ENCODE peak calls at places on chromosome 21, in eight cellular contexts. X, R, E, Q, O, V, W and G are unnamed samples.

GRCh38 chr21:45469273-45470086 is 64.5 kb downstream of the COL18A1 start:
- DNase-seq in X (no peak), W (no peak), O (no peak), R (no peak), E (peak), V (peak), Q (no peak), G (no peak)

GRCh38 chr21:44304846-44305245 is 5.0 kb downstream of the PFKL start:
- DNase-seq in W (no peak), Q (no peak), O (peak), E (peak), X (no peak), R (peak), V (peak), G (peak)

GRCh38 chr21:44532165-44532564 is 7.8 kb downstream of the KRTAP10-1 start:
- DNase-seq in Q (no peak), O (no peak), V (no peak), W (no peak), E (no peak), R (no peak), X (no peak), G (no peak)

GRCh38 chr21:34845521-34846213 is 176.9 kb downstream of the CLIC6 start:
- DNase-seq in O (no peak), E (no peak), Q (no peak), V (no peak), X (peak), W (no peak), R (peak), G (peak)

GRCh38 chr21:44927587-44928461 is 7.1 kb upstream of the ITGB2 start:
- DNase-seq in X (peak), Q (no peak), W (no peak), E (no peak), R (peak), O (peak), V (no peak), G (peak)

GRCh38 chr21:20971296-20971921 is 26.8 kb upstream of the NCAM2 start:
- DNase-seq in E (peak), V (peak), X (peak), W (no peak), Q (no peak), O (no peak), R (peak), G (peak)

GRCh38 chr21:33441489-33442477 is 38.0 kb downstream of the TMEM50B start:
- DNase-seq in V (no peak), W (peak), X (peak), R (peak), Q (no peak), E (no peak), O (no peak), G (peak)

GRCh38 chr21:44987301-44987885 is 47.6 kb downstream of the SLX9 start:
- DNase-seq in Q (no peak), R (no peak), X (no peak), V (no peak), E (no peak), W (no peak), O (no peak), G (no peak)

GRCh38 chr21:15397258-15397657 is 332.5 kb upstream of the NRIP1 start:
- DNase-seq in V (no peak), X (no peak), Q (no peak), O (no peak), R (no peak), W (no peak), E (no peak), G (no peak)

GRCh38 chr21:40143822-40144525 is 276.7 kb downstream of the PCP4 start:
- DNase-seq in R (peak), V (peak), E (peak), W (no peak), Q (no peak), O (no peak), X (peak), G (peak)

GRCh38 chr21:15138475-15138874 is 73.7 kb upstream of the NRIP1 start:
- DNase-seq in X (no peak), E (peak), R (no peak), O (no peak), V (no peak), W (no peak), Q (no peak), G (no peak)

GRCh38 chr21:16407403-16408279 is 677.9 kb downstream of the USP25 start:
- DNase-seq in V (no peak), X (peak), Q (no peak), W (no peak), E (no peak), R (peak), O (no peak), G (no peak)

GRCh38 chr21:33789697-33790096 is 125.9 kb downstream of the ATP5PO start:
- DNase-seq in O (no peak), E (no peak), R (no peak), W (no peak), X (no peak), Q (no peak), V (no peak), G (no peak)

GRCh38 chr21:44953628-44954021 is 13.8 kb downstream of the SLX9 start:
- DNase-seq in R (no peak), V (no peak), X (no peak), O (no peak), W (no peak), E (no peak), Q (no peak), G (no peak)

GRCh38 chr21:36171741-36172331 is 15.2 kb downstream of the DOP1B start:
- DNase-seq in E (no peak), Q (no peak), V (no peak), X (no peak), O (no peak), R (no peak), W (no peak), G (no peak)

GRCh38 chr21:45282283-45283018 is 5.2 kb downstream of the POFUT2 start:
- DNase-seq in E (no peak), Q (no peak), V (no peak), W (peak), R (no peak), X (no peak), O (no peak), G (no peak)

GRCh38 chr21:35840197-35840799 is 220.0 kb downstream of the SETD4 start:
- DNase-seq in Q (no peak), O (peak), E (peak), W (peak), R (peak), V (peak), X (peak), G (peak)

GRCh38 chr21:45629046-45629981 is 14.2 kb upstream of the PCBP3 start:
- DNase-seq in X (no peak), Q (no peak), V (no peak), R (no peak), E (no peak), W (no peak), O (no peak), G (no peak)

GRCh38 chr21:44368711-44369446 is 15.5 kb downstream of the TRPM2 start:
- DNase-seq in W (no peak), E (peak), O (no peak), V (no peak), Q (no peak), R (no peak), X (no peak), G (no peak)

GRCh38 chr21:43902441-43902840 is 37.4 kb downstream of the AGPAT3 start:
- DNase-seq in O (no peak), Q (no peak), V (no peak), E (no peak), W (no peak), R (no peak), X (no peak), G (no peak)

GRCh38 chr21:43983860-43984420 is 28.2 kb upstream of the TRAPPC10 start:
- DNase-seq in W (no peak), O (no peak), R (no peak), V (no peak), Q (no peak), E (no peak), X (no peak), G (no peak)

GRCh38 chr21:43697758-43698643 is 20.9 kb upstream of the PDXK start:
- DNase-seq in X (peak), V (no peak), W (no peak), R (peak), Q (no peak), E (no peak), O (no peak), G (no peak)

GRCh38 chr21:22536511-22536910 is 1538.3 kb downstream of the NCAM2 start:
- DNase-seq in E (no peak), V (no peak), W (no peak), X (no peak), R (peak), O (no peak), Q (no peak), G (no peak)

GRCh38 chr21:41112740-41113692 is 54.9 kb upstream of the BACE2 start:
- DNase-seq in R (peak), Q (no peak), V (no peak), E (peak), X (peak), W (peak), O (no peak), G (peak)

GRCh38 chr21:40620386-40621145 is 226.4 kb downstream of the DSCAM start:
- DNase-seq in Q (no peak), W (no peak), V (no peak), O (no peak), X (no peak), E (no peak), R (no peak), G (no peak)

GRCh38 chr21:44444286-44444931 is 10.9 kb upstream of the LRRC3 start:
- DNase-seq in O (no peak), Q (no peak), E (peak), W (no peak), R (no peak), V (peak), X (no peak), G (no peak)

GRCh38 chr21:35508389-35508888 is 459.3 kb upstream of the RUNX1 start:
- DNase-seq in R (peak), V (peak), O (no peak), W (peak), X (peak), E (peak), Q (no peak), G (peak)

GRCh38 chr21:45592208-45592619 is 50.0 kb upstream of the SLC19A1 start:
- DNase-seq in V (no peak), W (no peak), Q (no peak), X (no peak), O (peak), R (no peak), E (no peak), G (peak)

GRCh38 chr21:29053011-29053553 is 20.4 kb downstream of the CCT8 start:
- DNase-seq in O (no peak), X (no peak), W (no peak), V (no peak), R (no peak), Q (no peak), E (no peak), G (no peak)

GRCh38 chr21:33642896-33643657 is 776 bp downstream of the ITSN1 start:
- DNase-seq in R (no peak), V (peak), O (no peak), E (peak), Q (no peak), W (peak), X (peak), G (peak)

GRCh38 chr21:40339050-40339449 is 471.8 kb downstream of the PCP4 start:
- DNase-seq in W (no peak), R (no peak), Q (no peak), O (no peak), X (no peak), V (no peak), E (no peak), G (no peak)

GRCh38 chr21:27704567-27705166 is 737.8 kb upstream of the ADAMTS5 start:
- DNase-seq in R (no peak), O (no peak), X (peak), W (no peak), V (no peak), E (no peak), Q (no peak), G (no peak)

GRCh38 chr21:45326169-45326833 is 38.6 kb upstream of the POFUT2 start:
- DNase-seq in W (no peak), Q (no peak), R (no peak), V (peak), X (peak), E (no peak), O (no peak), G (peak)

GRCh38 chr21:20998886-20999285 is 677 bp downstream of the NCAM2 start:
- DNase-seq in V (no peak), W (no peak), O (no peak), R (no peak), E (no peak), X (no peak), Q (no peak), G (no peak)

GRCh38 chr21:14064296-14064645 is 146.5 kb downstream of the LIPI start:
- DNase-seq in Q (no peak), W (no peak), V (no peak), X (no peak), E (no peak), O (no peak), R (no peak), G (no peak)

GRCh38 chr21:35529141-35529863 is 480.2 kb upstream of the RUNX1 start:
- DNase-seq in O (no peak), V (no peak), X (no peak), Q (no peak), W (no peak), E (no peak), R (peak), G (peak)

GRCh38 chr21:45818904-45819285 is 162.7 kb upstream of the COL6A1 start:
- DNase-seq in Q (no peak), W (no peak), R (peak), E (no peak), O (peak), V (no peak), X (peak), G (peak)

GRCh38 chr21:16519656-16520055 is 789.9 kb downstream of the USP25 start:
- DNase-seq in X (no peak), Q (no peak), E (no peak), O (no peak), W (no peak), R (no peak), V (no peak), G (no peak)

DNA sequence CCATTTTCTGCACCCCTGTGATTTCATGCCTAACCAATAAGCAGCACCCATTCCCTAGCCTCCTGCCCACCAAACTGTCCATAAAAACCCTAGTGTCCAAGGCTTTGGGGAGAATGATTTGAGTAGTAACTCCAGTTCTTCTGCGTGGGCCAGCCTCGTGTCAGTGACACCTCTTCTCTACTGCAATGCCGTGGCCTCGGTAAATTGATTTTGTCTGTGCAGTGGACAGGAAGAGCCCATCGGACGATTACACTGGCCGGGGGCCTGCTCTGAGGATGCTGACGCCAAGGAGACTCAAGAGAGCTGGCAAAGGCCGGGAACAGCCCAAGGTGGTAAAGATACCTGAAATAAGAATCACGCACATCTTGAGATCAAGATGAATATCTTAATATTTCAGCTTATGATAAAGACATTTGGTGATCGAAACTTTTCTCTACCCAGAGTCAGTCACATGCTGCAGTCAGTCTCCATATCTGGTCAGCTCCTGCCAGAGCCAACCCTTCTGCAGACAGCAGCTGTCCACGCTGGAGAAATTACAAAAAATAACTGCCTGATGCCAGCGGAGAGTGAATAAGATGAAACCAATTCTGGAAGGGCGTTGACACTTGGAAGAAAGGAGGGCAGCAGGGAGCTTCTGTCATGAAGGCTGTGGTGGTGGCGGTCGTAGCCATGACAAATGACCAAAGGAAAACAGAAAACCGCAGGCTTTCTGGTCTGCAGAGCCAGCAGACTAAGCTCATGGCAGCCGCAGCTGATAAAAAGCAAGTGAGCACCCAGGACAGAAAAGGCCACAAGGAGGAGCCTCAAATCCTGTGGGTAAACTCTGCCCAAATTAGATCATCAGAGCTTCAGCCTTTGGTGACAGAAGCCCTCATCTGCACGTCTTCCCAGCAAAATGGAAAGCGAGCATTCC is 29.1 kb downstream of the RSPH1 start:
- DNase-seq in V (no peak), E (peak), W (no peak), Q (no peak), R (peak), X (no peak), O (no peak), G (peak)
- TF ChIP-seq CTCF in V (no peak), E (peak), W (peak), Q (no peak), R (peak), X (no peak), O (peak), G (peak)

GRCh38 chr21:18384771-18385170 is 18.8 kb downstream of the TMPRSS15 start:
- DNase-seq in X (no peak), E (peak), R (peak), Q (no peak), V (no peak), W (no peak), O (no peak), G (peak)
- TF ChIP-seq CTCF in X (no peak), E (peak), R (peak), Q (no peak), V (peak), W (no peak), O (no peak), G (peak)

DNA sequence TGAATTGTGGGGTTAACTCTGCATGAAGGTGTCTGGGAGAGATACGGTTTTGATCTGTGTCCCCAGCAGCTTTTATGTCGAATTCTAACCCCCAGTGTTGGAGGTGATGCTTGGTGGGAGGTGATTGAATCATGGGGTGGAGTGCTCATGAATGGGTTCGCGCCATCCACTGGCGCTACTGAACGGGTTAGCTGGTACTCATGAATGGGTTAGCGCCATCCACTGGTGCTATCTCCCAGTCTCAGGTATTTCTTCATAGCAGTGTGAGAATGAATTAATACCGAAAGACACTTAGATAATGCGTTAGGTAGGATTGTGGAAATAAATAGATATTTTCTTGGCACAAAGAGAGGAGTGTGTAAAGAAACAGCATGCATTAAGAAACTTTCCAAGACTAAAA is 32.9 kb upstream of the CLDN8 start:
- DNase-seq in W (no peak), O (no peak), E (no peak), R (no peak), X (no peak), V (no peak), Q (no peak), G (no peak)
- TF ChIP-seq CTCF in W (no peak), O (no peak), E (peak), R (no peak), X (no peak), V (no peak), Q (no peak), G (no peak)

GRCh38 chr21:38175321-38175720 is 81.5 kb upstream of the KCNJ15 start:
- DNase-seq in X (no peak), O (no peak), R (no peak), V (no peak), E (no peak), W (no peak), Q (no peak), G (no peak)

GRCh38 chr21:38167345-38167744 is 89.4 kb upstream of the KCNJ15 start:
- DNase-seq in W (no peak), V (no peak), E (no peak), R (no peak), X (no peak), O (no peak), Q (no peak), G (no peak)

GRCh38 chr21:38170283-38170682 is 86.5 kb upstream of the KCNJ15 start:
- DNase-seq in E (peak), R (peak), O (no peak), X (peak), Q (no peak), V (no peak), W (peak), G (peak)

GRCh38 chr21:38171723-38172344 is 85.0 kb upstream of the KCNJ15 start:
- DNase-seq in E (peak), W (no peak), R (peak), O (no peak), Q (no peak), V (peak), X (peak), G (no peak)

GRCh38 chr21:38170705-38171682 is 85.8 kb upstream of the KCNJ15 start:
- DNase-seq in X (no peak), Q (no peak), E (no peak), W (no peak), V (no peak), R (peak), O (no peak), G (no peak)
- TF ChIP-seq CTCF in X (peak), Q (no peak), E (no peak), W (no peak), V (no peak), R (peak), O (no peak), G (no peak)

DNA sequence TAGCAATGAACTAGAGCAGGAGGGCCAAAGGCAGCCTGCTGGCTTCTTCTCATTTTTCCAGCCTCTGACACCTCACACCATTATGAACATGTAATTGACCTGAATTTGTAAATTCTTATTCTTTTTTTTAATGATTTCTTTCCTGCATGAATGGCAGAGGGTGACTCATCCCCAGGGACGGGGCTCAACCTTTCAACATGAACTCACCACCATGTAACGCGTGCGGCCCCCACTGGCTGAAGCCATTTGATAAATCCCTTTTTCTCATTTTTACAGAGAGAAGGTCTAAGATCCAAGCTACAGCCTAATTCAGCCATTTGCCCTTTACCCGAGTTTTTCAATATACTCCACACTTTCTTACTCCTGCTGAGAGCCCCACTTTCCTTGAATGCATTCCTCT is 9.3 kb upstream of the ETS2 start:
- DNase-seq in O (no peak), E (no peak), R (peak), V (no peak), W (no peak), Q (no peak), X (no peak), G (no peak)
- TF ChIP-seq CTCF in O (no peak), E (no peak), R (peak), V (no peak), W (no peak), Q (no peak), X (no peak), G (no peak)

GRCh38 chr21:32256873-32257620 is 21.8 kb downstream of the MIS18A start:
- DNase-seq in E (no peak), R (peak), X (peak), W (peak), O (no peak), Q (no peak), V (no peak), G (peak)
- TF ChIP-seq CTCF in E (no peak), R (no peak), X (no peak), W (no peak), O (no peak), Q (no peak), V (no peak), G (no peak)

DNA sequence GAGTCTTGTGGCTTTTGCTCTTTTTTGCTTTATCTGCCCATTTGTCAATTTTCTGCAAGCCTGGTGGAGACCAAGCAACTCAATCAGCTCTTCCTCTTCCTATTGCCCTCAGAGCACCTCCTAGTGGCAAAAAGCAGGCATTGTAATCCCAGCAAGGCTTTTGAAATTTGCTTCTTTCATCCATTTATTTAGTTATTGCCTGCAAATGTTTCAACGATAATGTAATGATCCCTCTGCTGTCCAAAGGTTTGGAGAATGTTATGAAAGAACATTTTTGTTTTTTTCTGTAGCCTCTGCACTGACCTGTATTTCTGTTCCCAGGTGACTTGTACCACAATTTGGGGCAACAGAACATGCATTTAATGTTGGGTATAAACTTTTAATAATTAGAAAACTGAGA is 127.8 kb downstream of the GABPA start:
- DNase-seq in E (peak), R (peak), V (no peak), X (no peak), Q (no peak), O (no peak), W (no peak), G (peak)
- TF ChIP-seq CTCF in E (peak), R (peak), V (peak), X (peak), Q (no peak), O (peak), W (no peak), G (peak)